ENCODE peak calls at places on chromosome 18, in nine cellular contexts. N, F, O, U, Z, E, Y, S and X are unnamed samples.
A peak's percentile ranks its signal among the peaks of the same experiment; 100 is the strongest.

GRCh38 chr18:31891566-31891965 is 51.4 kb downstream of the TRAPPC8 start:
- DNase-seq in E (no peak), Y (no peak), Z (no peak), F (no peak), N (no peak), O (no peak), U (no peak), S (no peak), X (no peak)

GRCh38 chr18:9630444-9630843 is 16.1 kb upstream of the PPP4R1 start:
- DNase-seq in O (no peak), Y (no peak), N (no peak), Z (no peak), S (no peak), E (no peak), U (no peak), F (no peak), X (no peak)

GRCh38 chr18:31942301-31942998 is 478 bp downstream of the TRAPPC8 start:
- DNase-seq in O (peak; percentile 65), Y (peak; percentile 88), Z (peak; percentile 40), N (peak; percentile 54), E (no peak), S (peak; percentile 54), F (peak; percentile 73), U (peak; percentile 85), X (peak; percentile 63)

GRCh38 chr18:44599409-44599808 is 81.3 kb upstream of the SETBP1 start:
- DNase-seq in F (no peak), Z (no peak), U (no peak), N (no peak), S (no peak), Y (no peak), O (no peak), E (no peak), X (peak; percentile 54)

GRCh38 chr18:44801796-44802195 is 121.1 kb downstream of the SETBP1 start:
- DNase-seq in E (no peak), Z (no peak), Y (no peak), N (no peak), S (no peak), O (no peak), U (no peak), F (no peak), X (no peak)

GRCh38 chr18:36934884-36935283 is 106.0 kb downstream of the KIAA1328 start:
- DNase-seq in O (no peak), Z (no peak), S (no peak), Y (no peak), N (peak; percentile 89), E (peak; percentile 50), U (no peak), F (no peak), X (peak; percentile 94)

GRCh38 chr18:55421612-55422381 is 166.2 kb downstream of the TCF4 start:
- DNase-seq in U (no peak), Z (no peak), Y (no peak), F (no peak), S (no peak), O (no peak), E (no peak), N (peak; percentile 69), X (peak; percentile 74)

GRCh38 chr18:61554117-61554776 is 221.0 kb downstream of the CDH20 start:
- DNase-seq in S (no peak), O (peak; percentile 63), N (no peak), F (peak; percentile 48), Y (no peak), E (no peak), U (no peak), Z (no peak), X (no peak)

GRCh38 chr18:62621546-62621945 is 93.8 kb upstream of the PHLPP1 start:
- DNase-seq in Y (no peak), E (no peak), O (peak; percentile 80), U (no peak), F (no peak), S (no peak), N (peak; percentile 42), Z (no peak), X (peak; percentile 28)

GRCh38 chr18:11323359-11323819 is 174.0 kb upstream of the PIEZO2 start:
- DNase-seq in N (peak; percentile 61), F (no peak), Z (no peak), Y (no peak), S (no peak), U (no peak), E (no peak), O (no peak), X (peak; percentile 80)

GRCh38 chr18:58103339-58103930 is 59.4 kb downstream of the NEDD4L start:
- DNase-seq in E (no peak), Y (no peak), S (no peak), U (no peak), Z (no peak), N (peak; percentile 4), F (no peak), O (no peak), X (peak; percentile 5)

GRCh38 chr18:46646468-46646867 is 10.6 kb downstream of the LOXHD1 start:
- DNase-seq in E (no peak), Y (no peak), F (no peak), Z (no peak), O (no peak), U (no peak), N (no peak), S (no peak), X (no peak)

GRCh38 chr18:49857708-49858107 is 44.4 kb upstream of the ACAA2 start:
- DNase-seq in S (no peak), E (no peak), Z (no peak), U (no peak), F (no peak), Y (peak; percentile 27), O (no peak), N (no peak), X (no peak)
- TF ChIP-seq CTCF in S (no peak), E (peak; percentile 17), Z (no peak), U (no peak), F (no peak), Y (peak; percentile 31), O (no peak), N (no peak), X (no peak)

GRCh38 chr18:39453882-39454281 is 1888.3 kb upstream of the CELF4 start:
- DNase-seq in O (no peak), N (peak; percentile 63), U (no peak), Y (no peak), Z (peak; percentile 17), E (peak; percentile 13), S (peak; percentile 48), F (no peak), X (peak; percentile 61)

GRCh38 chr18:39450958-39451357 is 1885.4 kb upstream of the CELF4 start:
- DNase-seq in Y (no peak), S (no peak), E (no peak), N (no peak), U (no peak), Z (no peak), O (no peak), F (no peak), X (no peak)

GRCh38 chr18:39454866-39455265 is 1889.3 kb upstream of the CELF4 start:
- DNase-seq in S (no peak), F (no peak), N (no peak), Z (no peak), E (no peak), Y (no peak), O (no peak), U (no peak), X (no peak)

GRCh38 chr18:39453356-39453755 is 1887.8 kb upstream of the CELF4 start:
- DNase-seq in N (no peak), E (no peak), O (no peak), U (no peak), F (no peak), S (no peak), Y (no peak), Z (no peak), X (no peak)

DNA sequence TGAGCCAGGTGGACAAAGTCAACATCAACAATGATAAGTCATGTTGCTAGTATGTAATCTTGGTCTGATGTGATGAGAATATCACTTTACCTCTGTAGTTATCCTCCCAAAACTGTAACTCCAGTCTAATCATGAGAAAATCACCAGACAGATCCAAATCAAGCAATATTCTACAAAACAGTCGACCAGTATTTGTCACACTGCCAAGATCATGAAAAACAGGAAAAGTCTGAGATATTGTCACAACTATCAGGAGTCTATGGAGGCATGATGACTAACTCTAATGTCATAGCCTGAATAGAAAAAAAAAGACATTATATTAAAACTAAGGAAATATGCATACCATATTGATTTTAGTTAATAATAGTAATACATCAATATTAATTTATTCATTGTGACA is 1883.3 kb upstream of the CELF4 start:
- DNase-seq in F (no peak), S (no peak), E (no peak), Y (no peak), Z (no peak), O (no peak), N (peak; percentile 52), U (no peak), X (peak; percentile 48)
- H3K4me3 ChIP-seq in F (no peak overlapping the region), S (no peak overlapping the region), E (no peak overlapping the region), Y (no peak overlapping the region), Z (no peak overlapping the region), O (no peak overlapping the region), N (no peak overlapping the region), U (no peak overlapping the region), X (no peak overlapping the region)

GRCh38 chr18:7202119-7202680 is 28.7 kb upstream of the LRRC30 start:
- DNase-seq in U (no peak), N (no peak), Y (no peak), E (no peak), O (no peak), S (no peak), F (no peak), Z (no peak), X (no peak)

GRCh38 chr18:7201096-7201495 is 29.8 kb upstream of the LRRC30 start:
- DNase-seq in F (no peak), O (no peak), U (no peak), Y (no peak), S (no peak), N (no peak), Z (no peak), E (no peak), X (no peak)

GRCh38 chr18:7198326-7198725 is 32.6 kb upstream of the LRRC30 start:
- DNase-seq in N (peak; percentile 29), S (no peak), Y (no peak), U (no peak), O (no peak), Z (no peak), F (no peak), E (no peak), X (no peak)

GRCh38 chr18:7191736-7192135 is 39.2 kb upstream of the LRRC30 start:
- DNase-seq in F (no peak), Y (no peak), U (no peak), S (no peak), O (no peak), E (no peak), Z (no peak), N (no peak), X (no peak)

GRCh38 chr18:7196421-7196820 is 34.5 kb upstream of the LRRC30 start:
- DNase-seq in E (no peak), Z (no peak), F (no peak), S (no peak), Y (no peak), O (no peak), N (no peak), U (no peak), X (no peak)
- TF ChIP-seq CTCF in E (no peak), Z (no peak), F (peak; percentile 7), S (no peak), Y (peak; percentile 32), O (no peak), N (no peak), U (no peak), X (no peak)

GRCh38 chr18:8215741-8216140 is 393.5 kb upstream of the RAB12 start:
- DNase-seq in Z (no peak), E (no peak), F (no peak), Y (no peak), O (no peak), U (no peak), S (no peak), N (no peak), X (no peak)
- H3K4me3 ChIP-seq in Z (no peak overlapping the region), E (no peak overlapping the region), F (no peak overlapping the region), Y (no peak overlapping the region), O (no peak overlapping the region), U (no peak overlapping the region), S (no peak overlapping the region), N (no peak overlapping the region), X (no peak overlapping the region)

GRCh38 chr18:27608742-27609141 is 423.6 kb upstream of the CHST9 start:
- DNase-seq in O (no peak), N (peak; percentile 13), F (no peak), Y (no peak), Z (no peak), E (no peak), U (no peak), S (no peak), X (peak; percentile 3)
- TF ChIP-seq CTCF in O (no peak), N (peak; percentile 43), F (peak; percentile 24), Y (peak; percentile 45), Z (peak; percentile 48), E (no peak), U (peak; percentile 36), S (peak; percentile 38), X (peak; percentile 52)